ENCODE peak calls at places on chromosomes 1 and 21, in five cellular contexts. One of them, this sample, is unnamed.

GRCh38 chr1:212288614-212289013 is 3.4 kb downstream of the PPP2R5A start:
- DNase-seq in brain microvascular endothelial cell: no peak
- DNase-seq in kidney epithelial cell: no peak
- DNase-seq in CD8-positive, alpha-beta T cell: no peak
- DNase-seq in retinal pigment epithelial cell: peak; percentile 75
- DNase-seq in this sample: no peak

GRCh38 chr21:45033791-45034555 is 40.4 kb upstream of the ADARB1 start:
- DNase-seq in brain microvascular endothelial cell: peak; percentile 42
- DNase-seq in kidney epithelial cell: no peak
- DNase-seq in CD8-positive, alpha-beta T cell: no peak
- DNase-seq in retinal pigment epithelial cell: no peak
- DNase-seq in this sample: no peak

GRCh38 chr1:83762419-83762818 is 236.5 kb downstream of the TTLL7 start:
- DNase-seq in brain microvascular endothelial cell: no peak
- DNase-seq in kidney epithelial cell: no peak
- DNase-seq in CD8-positive, alpha-beta T cell: no peak
- DNase-seq in retinal pigment epithelial cell: no peak
- DNase-seq in this sample: no peak

GRCh38 chr1:245599413-245600174 is 444.8 kb downstream of the KIF26B start:
- DNase-seq in brain microvascular endothelial cell: peak; percentile 31
- DNase-seq in kidney epithelial cell: no peak
- DNase-seq in CD8-positive, alpha-beta T cell: no peak
- DNase-seq in retinal pigment epithelial cell: peak; percentile 62
- DNase-seq in this sample: no peak

GRCh38 chr1:71509051-71509595 is 428.3 kb upstream of the ZRANB2 start:
- DNase-seq in brain microvascular endothelial cell: no peak
- DNase-seq in kidney epithelial cell: no peak
- DNase-seq in CD8-positive, alpha-beta T cell: no peak
- DNase-seq in retinal pigment epithelial cell: no peak
- DNase-seq in this sample: no peak

GRCh38 chr1:56502700-56503245 is 76.6 kb downstream of the PLPP3 start:
- DNase-seq in brain microvascular endothelial cell: peak; percentile 40
- DNase-seq in kidney epithelial cell: no peak
- DNase-seq in CD8-positive, alpha-beta T cell: no peak
- DNase-seq in retinal pigment epithelial cell: peak; percentile 55
- DNase-seq in this sample: no peak

GRCh38 chr1:240823357-240823756 is 211.4 kb upstream of the GREM2 start:
- DNase-seq in brain microvascular endothelial cell: no peak
- DNase-seq in kidney epithelial cell: no peak
- DNase-seq in CD8-positive, alpha-beta T cell: no peak
- DNase-seq in retinal pigment epithelial cell: no peak
- DNase-seq in this sample: no peak

GRCh38 chr1:59052194-59052593 is 244.7 kb upstream of the FGGY start:
- DNase-seq in brain microvascular endothelial cell: no peak
- DNase-seq in kidney epithelial cell: no peak
- DNase-seq in CD8-positive, alpha-beta T cell: no peak
- DNase-seq in retinal pigment epithelial cell: no peak
- DNase-seq in this sample: no peak

GRCh38 chr1:24199291-24199900 is 12.3 kb upstream of the IFNLR1 start:
- DNase-seq in brain microvascular endothelial cell: peak; percentile 34
- DNase-seq in kidney epithelial cell: no peak
- DNase-seq in CD8-positive, alpha-beta T cell: peak; percentile 64
- DNase-seq in retinal pigment epithelial cell: no peak
- DNase-seq in this sample: no peak

GRCh38 chr1:40462956-40463590 is 12.8 kb downstream of the ZFP69B start:
- DNase-seq in brain microvascular endothelial cell: no peak
- DNase-seq in kidney epithelial cell: no peak
- DNase-seq in CD8-positive, alpha-beta T cell: no peak
- DNase-seq in retinal pigment epithelial cell: no peak
- DNase-seq in this sample: no peak

GRCh38 chr1:5968161-5968736 is 24.0 kb downstream of the NPHP4 start:
- DNase-seq in brain microvascular endothelial cell: no peak
- DNase-seq in kidney epithelial cell: no peak
- DNase-seq in CD8-positive, alpha-beta T cell: no peak
- DNase-seq in retinal pigment epithelial cell: no peak
- DNase-seq in this sample: peak; percentile 38

GRCh38 chr1:93712741-93713140 is 31.1 kb upstream of the BCAR3 start:
- DNase-seq in brain microvascular endothelial cell: no peak
- DNase-seq in kidney epithelial cell: no peak
- DNase-seq in CD8-positive, alpha-beta T cell: no peak
- DNase-seq in retinal pigment epithelial cell: no peak
- DNase-seq in this sample: no peak

GRCh38 chr21:18449586-18449985 is 46.0 kb upstream of the TMPRSS15 start:
- DNase-seq in brain microvascular endothelial cell: no peak
- DNase-seq in kidney epithelial cell: peak; percentile 4
- DNase-seq in CD8-positive, alpha-beta T cell: no peak
- DNase-seq in retinal pigment epithelial cell: peak; percentile 37
- DNase-seq in this sample: no peak

GRCh38 chr1:45923343-45923742 is 119.9 kb downstream of the MAST2 start:
- DNase-seq in brain microvascular endothelial cell: no peak
- DNase-seq in kidney epithelial cell: no peak
- DNase-seq in CD8-positive, alpha-beta T cell: no peak
- DNase-seq in retinal pigment epithelial cell: no peak
- DNase-seq in this sample: no peak

GRCh38 chr1:226654046-226654445 is 85.0 kb downstream of the ITPKB start:
- DNase-seq in brain microvascular endothelial cell: peak; percentile 34
- DNase-seq in kidney epithelial cell: no peak
- DNase-seq in CD8-positive, alpha-beta T cell: no peak
- DNase-seq in retinal pigment epithelial cell: no peak
- DNase-seq in this sample: no peak

GRCh38 chr1:102296116-102296515 is 299.4 kb upstream of the OLFM3 start:
- DNase-seq in brain microvascular endothelial cell: no peak
- DNase-seq in kidney epithelial cell: no peak
- DNase-seq in CD8-positive, alpha-beta T cell: no peak
- DNase-seq in retinal pigment epithelial cell: no peak
- DNase-seq in this sample: no peak

GRCh38 chr1:100382657-100383056 is 30.4 kb downstream of the CDC14A start:
- DNase-seq in brain microvascular endothelial cell: no peak
- DNase-seq in kidney epithelial cell: no peak
- DNase-seq in CD8-positive, alpha-beta T cell: no peak
- DNase-seq in retinal pigment epithelial cell: no peak
- DNase-seq in this sample: no peak

GRCh38 chr1:52268372-52268771 is 97.6 kb downstream of the CC2D1B start:
- DNase-seq in brain microvascular endothelial cell: peak; percentile 18
- DNase-seq in kidney epithelial cell: no peak
- DNase-seq in CD8-positive, alpha-beta T cell: no peak
- DNase-seq in retinal pigment epithelial cell: no peak
- DNase-seq in this sample: peak; percentile 53

GRCh38 chr1:230867903-230868735 is at the start of gene C1orf198:
- DNase-seq in brain microvascular endothelial cell: no peak
- DNase-seq in kidney epithelial cell: no peak
- DNase-seq in CD8-positive, alpha-beta T cell: peak; percentile 72
- DNase-seq in retinal pigment epithelial cell: no peak
- DNase-seq in this sample: peak; percentile 63

GRCh38 chr21:44492572-44493385 is 37.5 kb downstream of the LRRC3 start:
- DNase-seq in brain microvascular endothelial cell: no peak
- DNase-seq in kidney epithelial cell: no peak
- DNase-seq in CD8-positive, alpha-beta T cell: no peak
- DNase-seq in retinal pigment epithelial cell: no peak
- DNase-seq in this sample: no peak

GRCh38 chr21:42113926-42114409 is 42.9 kb downstream of the UMODL1 start:
- DNase-seq in brain microvascular endothelial cell: no peak
- DNase-seq in kidney epithelial cell: no peak
- DNase-seq in CD8-positive, alpha-beta T cell: no peak
- DNase-seq in retinal pigment epithelial cell: no peak
- DNase-seq in this sample: no peak

GRCh38 chr1:31297273-31298247 is 728 bp downstream of the ZCCHC17 start:
- DNase-seq in brain microvascular endothelial cell: peak; percentile 1
- DNase-seq in kidney epithelial cell: no peak
- DNase-seq in CD8-positive, alpha-beta T cell: no peak
- DNase-seq in retinal pigment epithelial cell: no peak
- DNase-seq in this sample: no peak

GRCh38 chr1:1069061-1069710 is 4.9 kb downstream of the RNF223 start:
- DNase-seq in brain microvascular endothelial cell: peak; percentile 22
- DNase-seq in kidney epithelial cell: no peak
- DNase-seq in CD8-positive, alpha-beta T cell: peak; percentile 86
- DNase-seq in retinal pigment epithelial cell: no peak
- DNase-seq in this sample: peak; percentile 75

GRCh38 chr1:109564189-109564878 is 15.9 kb downstream of the GNAI3 start:
- DNase-seq in brain microvascular endothelial cell: no peak
- DNase-seq in kidney epithelial cell: no peak
- DNase-seq in CD8-positive, alpha-beta T cell: no peak
- DNase-seq in retinal pigment epithelial cell: no peak
- DNase-seq in this sample: no peak

GRCh38 chr1:112358061-112358770 is 37.8 kb upstream of the CTTNBP2NL start:
- DNase-seq in brain microvascular endothelial cell: no peak
- DNase-seq in kidney epithelial cell: no peak
- DNase-seq in CD8-positive, alpha-beta T cell: no peak
- DNase-seq in retinal pigment epithelial cell: no peak
- DNase-seq in this sample: no peak

GRCh38 chr1:198629610-198630009 is 9.2 kb upstream of the PTPRC start:
- DNase-seq in brain microvascular endothelial cell: no peak
- DNase-seq in kidney epithelial cell: no peak
- DNase-seq in CD8-positive, alpha-beta T cell: no peak
- DNase-seq in retinal pigment epithelial cell: no peak
- DNase-seq in this sample: no peak

GRCh38 chr1:75257424-75257823 is 123.2 kb downstream of the LHX8 start:
- DNase-seq in brain microvascular endothelial cell: no peak
- DNase-seq in kidney epithelial cell: no peak
- DNase-seq in CD8-positive, alpha-beta T cell: no peak
- DNase-seq in retinal pigment epithelial cell: no peak
- DNase-seq in this sample: no peak

DNA sequence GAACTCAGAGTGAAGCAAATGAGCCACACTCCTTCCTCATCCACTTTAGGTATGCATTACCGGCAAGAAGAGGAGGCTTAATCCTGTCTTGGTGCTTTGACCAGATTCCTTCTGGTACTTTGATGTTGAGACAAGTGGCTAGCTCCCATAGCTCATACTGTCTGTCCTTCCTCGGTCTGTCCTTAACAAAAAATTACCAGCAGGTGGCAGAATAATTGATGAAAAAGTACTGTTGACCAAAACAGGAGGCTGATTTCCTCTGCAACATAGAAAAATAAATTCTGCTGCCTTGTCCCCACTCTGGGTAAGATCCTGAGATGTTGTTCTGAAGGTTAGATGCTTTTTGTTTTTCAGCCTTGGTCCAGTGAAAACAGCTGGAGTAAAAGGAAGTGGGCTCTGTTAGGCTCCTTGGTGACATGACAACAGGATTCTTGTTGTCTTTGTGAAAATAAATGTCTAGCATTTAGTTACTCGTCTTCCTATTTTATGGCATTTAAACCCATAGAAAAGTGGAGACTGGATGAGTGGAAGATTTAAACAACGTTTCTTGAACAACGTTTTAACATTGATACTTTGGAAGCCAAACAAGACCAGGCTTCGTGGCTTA is 11.2 kb upstream of the HJV start:
- DNase-seq in brain microvascular endothelial cell: peak; percentile 43
- DNase-seq in kidney epithelial cell: no peak
- DNase-seq in CD8-positive, alpha-beta T cell: no peak
- DNase-seq in retinal pigment epithelial cell: no peak
- DNase-seq in this sample: no peak
- TF ChIP-seq CTCF in brain microvascular endothelial cell: peak; percentile 61
- TF ChIP-seq CTCF in kidney epithelial cell: peak; percentile 57
- TF ChIP-seq CTCF in CD8-positive, alpha-beta T cell: peak; percentile 22
- TF ChIP-seq CTCF in retinal pigment epithelial cell: peak; percentile 56
- TF ChIP-seq CTCF in this sample: peak; percentile 57

DNA sequence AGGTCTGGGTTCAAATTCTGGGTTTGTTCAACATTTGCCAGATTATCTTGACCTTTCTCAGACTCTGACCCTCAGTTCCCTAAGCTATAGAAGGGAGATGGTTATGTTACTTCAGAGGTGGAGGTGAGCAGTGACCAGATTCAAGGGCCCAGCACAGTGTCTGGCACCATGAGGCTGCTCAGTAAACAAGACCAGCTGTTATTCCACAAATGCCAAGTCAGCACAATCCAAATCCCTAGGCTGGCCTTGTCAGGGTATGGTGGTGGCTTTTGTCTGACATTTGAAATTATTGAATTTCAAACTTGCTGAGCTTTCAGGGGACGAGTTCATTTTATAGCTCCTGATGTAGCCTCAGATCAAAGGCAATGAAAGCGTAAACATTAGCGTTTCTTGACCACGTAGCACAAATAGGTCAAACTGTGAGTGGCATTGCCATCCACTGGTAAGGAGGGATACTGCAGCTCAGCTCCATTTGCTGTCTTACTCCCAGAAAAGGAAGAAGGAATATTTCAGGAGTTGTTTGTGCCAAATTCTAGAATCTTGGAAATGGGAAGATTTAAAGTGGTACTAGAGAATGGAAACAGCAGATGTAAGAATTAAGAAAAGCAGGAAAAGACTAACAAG is 94.3 kb upstream of the EDN2 start:
- DNase-seq in brain microvascular endothelial cell: peak; percentile 20
- DNase-seq in kidney epithelial cell: no peak
- DNase-seq in CD8-positive, alpha-beta T cell: no peak
- DNase-seq in retinal pigment epithelial cell: no peak
- DNase-seq in this sample: peak; percentile 5
- TF ChIP-seq CTCF in brain microvascular endothelial cell: peak; percentile 74
- TF ChIP-seq CTCF in kidney epithelial cell: peak; percentile 45
- TF ChIP-seq CTCF in CD8-positive, alpha-beta T cell: no peak
- TF ChIP-seq CTCF in retinal pigment epithelial cell: peak; percentile 69
- TF ChIP-seq CTCF in this sample: peak; percentile 26

GRCh38 chr21:36478207-36478701 is 1.7 kb downstream of the CLDN14 start:
- DNase-seq in brain microvascular endothelial cell: peak; percentile 99
- DNase-seq in kidney epithelial cell: peak; percentile 81
- DNase-seq in CD8-positive, alpha-beta T cell: no peak
- DNase-seq in retinal pigment epithelial cell: peak; percentile 52
- DNase-seq in this sample: no peak

GRCh38 chr21:36480618-36481017 is 696 bp upstream of the CLDN14 start:
- DNase-seq in brain microvascular endothelial cell: no peak
- DNase-seq in kidney epithelial cell: no peak
- DNase-seq in CD8-positive, alpha-beta T cell: no peak
- DNase-seq in retinal pigment epithelial cell: no peak
- DNase-seq in this sample: no peak

GRCh38 chr21:36479415-36480402 is at the start of gene CLDN14:
- DNase-seq in brain microvascular endothelial cell: no peak
- DNase-seq in kidney epithelial cell: no peak
- DNase-seq in CD8-positive, alpha-beta T cell: no peak
- DNase-seq in retinal pigment epithelial cell: no peak
- DNase-seq in this sample: no peak

GRCh38 chr21:36477559-36477958 is 2.4 kb downstream of the CLDN14 start:
- DNase-seq in brain microvascular endothelial cell: no peak
- DNase-seq in kidney epithelial cell: no peak
- DNase-seq in CD8-positive, alpha-beta T cell: no peak
- DNase-seq in retinal pigment epithelial cell: no peak
- DNase-seq in this sample: no peak

GRCh38 chr21:36478941-36479340 is 981 bp downstream of the CLDN14 start:
- DNase-seq in brain microvascular endothelial cell: peak; percentile 56
- DNase-seq in kidney epithelial cell: no peak
- DNase-seq in CD8-positive, alpha-beta T cell: no peak
- DNase-seq in retinal pigment epithelial cell: no peak
- DNase-seq in this sample: no peak
- TF ChIP-seq CTCF in brain microvascular endothelial cell: peak; percentile 72
- TF ChIP-seq CTCF in kidney epithelial cell: peak; percentile 27
- TF ChIP-seq CTCF in CD8-positive, alpha-beta T cell: no peak
- TF ChIP-seq CTCF in retinal pigment epithelial cell: peak; percentile 46
- TF ChIP-seq CTCF in this sample: no peak

GRCh38 chr1:91166106-91166712 is 144.4 kb upstream of the ZNF644 start:
- DNase-seq in brain microvascular endothelial cell: peak; percentile 33
- DNase-seq in kidney epithelial cell: no peak
- DNase-seq in CD8-positive, alpha-beta T cell: no peak
- DNase-seq in retinal pigment epithelial cell: peak; percentile 11
- DNase-seq in this sample: no peak
- TF ChIP-seq CTCF in brain microvascular endothelial cell: peak; percentile 92
- TF ChIP-seq CTCF in kidney epithelial cell: peak; percentile 89
- TF ChIP-seq CTCF in CD8-positive, alpha-beta T cell: peak; percentile 60
- TF ChIP-seq CTCF in retinal pigment epithelial cell: peak; percentile 96
- TF ChIP-seq CTCF in this sample: peak; percentile 56

GRCh38 chr21:31558839-31559367 is 100.6 kb upstream of the SOD1 start:
- DNase-seq in brain microvascular endothelial cell: peak; percentile 96
- DNase-seq in kidney epithelial cell: peak; percentile 65
- DNase-seq in CD8-positive, alpha-beta T cell: peak; percentile 84
- DNase-seq in retinal pigment epithelial cell: peak; percentile 86
- DNase-seq in this sample: no peak
- TF ChIP-seq CTCF in brain microvascular endothelial cell: no peak
- TF ChIP-seq CTCF in kidney epithelial cell: no peak
- TF ChIP-seq CTCF in CD8-positive, alpha-beta T cell: no peak
- TF ChIP-seq CTCF in retinal pigment epithelial cell: peak; percentile 23
- TF ChIP-seq CTCF in this sample: no peak

This sample was measured in CD14-positive monocyte.